ENCODE peak calls at places on chromosomes 11 and 22, in seven cellular contexts. R is left ventricle myocardium inferior, A is endothelial cell, L is amniotic epithelial cell, H is AML-193, X is thoracic aorta, G is NCI-H1105. E is an unnamed sample.

GRCh38 chr22:41405588-41405987 is 23.8 kb downstream of the TEF start:
- DNase-seq in R (no peak), L (no peak), A (no peak), X (no peak), H (no peak), G (no peak), E (no peak)

GRCh38 chr11:123616505-123617198 is 37.8 kb downstream of the SCN3B start:
- DNase-seq in G (no peak), A (no peak), X (no peak), H (no peak), L (peak), R (peak), E (peak)

GRCh38 chr22:37499789-37500188 is 13.6 kb upstream of the MFNG start:
- DNase-seq in X (no peak), G (no peak), H (no peak), A (no peak), R (no peak), L (no peak), E (no peak)

GRCh38 chr11:87263979-87264378 is 226.2 kb downstream of the TMEM135 start:
- DNase-seq in X (no peak), G (no peak), R (no peak), H (no peak), A (no peak), L (no peak), E (no peak)

GRCh38 chr22:46262449-46263207 is 515 bp downstream of the PKDREJ start:
- DNase-seq in G (no peak), A (peak), L (peak), X (no peak), R (peak), H (no peak), E (peak)

GRCh38 chr11:75867778-75868374 is 52.9 kb downstream of the UVRAG start:
- DNase-seq in X (no peak), H (peak), G (peak), A (peak), R (no peak), L (peak), E (peak)

GRCh38 chr11:128718064-128718463 is 24.2 kb downstream of the FLI1 start:
- DNase-seq in H (no peak), G (no peak), L (no peak), X (no peak), R (no peak), A (no peak), E (no peak)

GRCh38 chr11:86692317-86692716 is 19.9 kb upstream of the ME3 start:
- DNase-seq in X (no peak), R (no peak), H (no peak), G (no peak), A (no peak), L (peak), E (peak)

GRCh38 chr11:73237471-73238290 is 19.6 kb downstream of the P2RY2 start:
- DNase-seq in R (no peak), X (peak), H (no peak), G (no peak), L (peak), A (no peak), E (peak)

GRCh38 chr22:26953380-26953807 is 296.0 kb downstream of the MIAT start:
- DNase-seq in R (no peak), A (no peak), H (no peak), G (no peak), L (no peak), X (no peak), E (no peak)

GRCh38 chr11:62001450-62002178 is 34.2 kb upstream of the FTH1 start:
- DNase-seq in X (no peak), G (no peak), A (no peak), L (peak), H (no peak), R (no peak), E (peak)

GRCh38 chr22:43622886-43623285 is 189.2 kb downstream of the EFCAB6 start:
- DNase-seq in L (no peak), X (no peak), G (no peak), A (no peak), R (no peak), H (no peak), E (no peak)

GRCh38 chr22:41330169-41330568 is 28.8 kb downstream of the ZC3H7B start:
- DNase-seq in L (no peak), A (no peak), H (no peak), X (no peak), G (no peak), R (no peak), E (no peak)

GRCh38 chr11:35321111-35321510 is 98.2 kb downstream of the SLC1A2 start:
- DNase-seq in L (no peak), X (no peak), R (no peak), G (no peak), A (no peak), H (no peak), E (no peak)

GRCh38 chr22:37994982-37995381 is 10.6 kb upstream of the SOX10 start:
- DNase-seq in G (no peak), X (no peak), R (no peak), L (no peak), H (no peak), A (no peak), E (no peak)

GRCh38 chr11:10494636-10495463 is 39.8 kb downstream of the AMPD3 start:
- DNase-seq in X (no peak), R (no peak), A (no peak), H (no peak), L (no peak), G (no peak), E (no peak)

GRCh38 chr11:58024601-58025091 is 965 bp downstream of the OR9Q1 start:
- DNase-seq in G (no peak), A (no peak), R (peak), L (peak), H (no peak), X (peak), E (no peak)